ENCODE peak calls at places on chromosomes 3 and 15, in eight cellular contexts. P is MV-4-11, Y is HEK293T, Q is amygdala, I is GM18507, W is islet precursor cell, D is HAP-1, M is ureter. V is an unnamed sample.

GRCh38 chr3:127964053-127964452 is 49.0 kb downstream of the KBTBD12 start:
- DNase-seq in Q (no peak), I (no peak), W (no peak), D (no peak), M (no peak), Y (no peak), P (peak; percentile 27), V (no peak)

GRCh38 chr3:122793568-122794416 is at the start of gene HSPBAP1:
- DNase-seq in D (peak; percentile 94), P (no peak), Y (peak; percentile 88), Q (no peak), W (peak; percentile 96), M (peak; percentile 92), I (peak; percentile 83), V (peak; percentile 96)

GRCh38 chr3:22594990-22595389 is 608.1 kb upstream of the UBE2E2 start:
- DNase-seq in Q (no peak), Y (no peak), D (no peak), I (no peak), M (no peak), W (no peak), P (no peak), V (no peak)

GRCh38 chr3:25820372-25820771 is 30.5 kb downstream of the OXSM start:
- DNase-seq in Y (no peak), P (no peak), M (no peak), W (peak; percentile 58), D (peak; percentile 81), I (no peak), Q (no peak), V (peak; percentile 70)

GRCh38 chr15:39413558-39413957 is 167.3 kb upstream of the THBS1 start:
- DNase-seq in I (no peak), Y (no peak), M (no peak), W (no peak), P (peak; percentile 91), D (no peak), Q (no peak), V (no peak)

GRCh38 chr15:33242165-33242564 is 47.7 kb upstream of the FMN1 start:
- DNase-seq in M (no peak), P (no peak), W (peak; percentile 93), Y (no peak), D (no peak), I (no peak), Q (no peak), V (no peak)

GRCh38 chr3:9602620-9603019 is 46.7 kb upstream of the MTMR14 start:
- DNase-seq in D (no peak), I (no peak), W (no peak), Y (no peak), P (no peak), M (no peak), Q (no peak), V (no peak)

GRCh38 chr15:31102374-31103342 is 1.1 kb upstream of the TRPM1 start:
- DNase-seq in I (no peak), P (no peak), M (no peak), D (no peak), W (no peak), Q (no peak), Y (no peak), V (no peak)

GRCh38 chr3:16309558-16309957 is 44.5 kb downstream of the OXNAD1 start:
- DNase-seq in W (no peak), P (peak; percentile 57), I (no peak), D (no peak), Y (no peak), Q (no peak), M (no peak), V (peak; percentile 53)

GRCh38 chr3:20256144-20256543 is 70.1 kb upstream of the SGO1 start:
- DNase-seq in P (no peak), M (no peak), W (no peak), D (no peak), I (no peak), Q (no peak), Y (no peak), V (peak; percentile 92)